ENCODE peak calls at places on chromosome 7, in ten cellular contexts. N is GM12878, D is GM23338, V is breast epithelium, T is transverse colon, H is sigmoid colon, K is esophagus muscularis mucosa, O is spleen, Z is stomach, C is Panc1. P is an unnamed sample.

GRCh38 chr7:97971120-97971989 is 18.6 kb downstream of the OCM2 start:
- DNase-seq in T (peak; percentile 16), O (no peak), N (peak; percentile 19), C (no peak), K (no peak), H (no peak), D (peak; percentile 42), V (no peak), Z (no peak), P (peak; percentile 44)

GRCh38 chr7:4765776-4766490 is 9.5 kb upstream of the AP5Z1 start:
- DNase-seq in H (no peak), D (peak; percentile 69), C (no peak), K (no peak), V (no peak), Z (no peak), N (no peak), T (no peak), O (no peak), P (no peak)

GRCh38 chr7:101410743-101411476 is 48.2 kb downstream of the COL26A1 start:
- DNase-seq in K (no peak), C (no peak), H (no peak), T (peak; percentile 19), D (no peak), Z (peak; percentile 41), N (no peak), O (no peak), V (no peak), P (no peak)

GRCh38 chr7:41201021-41201420 is 501.9 kb downstream of the INHBA start:
- DNase-seq in C (no peak), H (no peak), V (no peak), N (no peak), T (no peak), O (no peak), Z (no peak), D (no peak), K (no peak), P (no peak)

GRCh38 chr7:147861945-147862344 is 728.6 kb upstream of the C7orf33 start:
- DNase-seq in T (no peak), K (no peak), N (no peak), O (no peak), C (no peak), H (no peak), Z (no peak), D (no peak), V (no peak), P (no peak)

GRCh38 chr7:73742338-73742752 is 3.7 kb upstream of the ABHD11 start:
- DNase-seq in V (peak; percentile 57), D (peak; percentile 95), O (no peak), T (no peak), N (no peak), Z (no peak), C (no peak), H (no peak), K (no peak), P (no peak)

GRCh38 chr7:45881759-45882464 is 6.4 kb upstream of the IGFBP1 start:
- DNase-seq in O (no peak), N (no peak), C (peak; percentile 79), H (no peak), K (peak; percentile 55), D (no peak), V (no peak), T (no peak), Z (no peak), P (no peak)

GRCh38 chr7:104845541-104845940 is 168.5 kb upstream of the KMT2E start:
- DNase-seq in T (no peak), D (no peak), H (no peak), N (no peak), V (no peak), K (peak; percentile 62), Z (no peak), C (no peak), O (no peak), P (no peak)

GRCh38 chr7:132469264-132469663 is 107.0 kb downstream of the PLXNA4 start:
- DNase-seq in H (no peak), V (no peak), K (no peak), C (no peak), N (no peak), O (no peak), D (no peak), T (no peak), Z (no peak), P (no peak)

GRCh38 chr7:73517241-73517995 is 4.7 kb downstream of the BAZ1B start:
- DNase-seq in N (no peak), Z (no peak), O (peak; percentile 13), D (no peak), C (no peak), H (no peak), V (no peak), T (peak; percentile 1), K (no peak), P (no peak)

GRCh38 chr7:23062452-23062851 is 43.1 kb upstream of the KLHL7 start:
- DNase-seq in O (no peak), T (no peak), D (no peak), K (no peak), V (peak; percentile 72), Z (no peak), C (no peak), H (no peak), N (no peak), P (peak; percentile 64)

GRCh38 chr7:21565614-21566013 is 22.8 kb downstream of the DNAH11 start:
- DNase-seq in H (no peak), T (no peak), D (no peak), Z (no peak), V (no peak), C (no peak), K (no peak), O (no peak), N (no peak), P (no peak)

GRCh38 chr7:117472335-117472734 is 7.5 kb upstream of the CFTR start:
- DNase-seq in O (no peak), V (no peak), H (no peak), Z (no peak), T (no peak), K (no peak), C (no peak), D (no peak), N (no peak), P (no peak)

GRCh38 chr7:120725376-120726039 is 132.4 kb downstream of the TSPAN12 start:
- DNase-seq in T (no peak), O (no peak), Z (no peak), N (no peak), H (no peak), K (no peak), C (no peak), V (no peak), D (peak; percentile 82), P (no peak)

GRCh38 chr7:100171087-100171681 is 2.8 kb upstream of the GAL3ST4 start:
- DNase-seq in K (no peak), O (peak; percentile 85), C (no peak), N (no peak), Z (no peak), V (no peak), D (peak; percentile 86), T (peak; percentile 42), H (no peak), P (no peak)

GRCh38 chr7:123367508-123368122 is 166.8 kb downstream of the IQUB start:
- DNase-seq in N (peak; percentile 15), D (peak; percentile 71), O (no peak), V (no peak), C (peak; percentile 20), Z (no peak), K (no peak), H (no peak), T (no peak), P (peak; percentile 28)

GRCh38 chr7:101635484-101635883 is 6.4 kb upstream of the MYL10 start:
- DNase-seq in H (no peak), C (no peak), Z (no peak), T (no peak), N (no peak), D (no peak), K (no peak), V (no peak), O (peak; percentile 43), P (no peak)

GRCh38 chr7:143003393-143004051 is 23.4 kb downstream of the OR9A2 start:
- DNase-seq in H (no peak), D (peak; percentile 65), N (peak; percentile 9), C (peak; percentile 24), Z (no peak), K (no peak), T (no peak), V (no peak), O (no peak), P (peak; percentile 47)

GRCh38 chr7:64498270-64498669 is 64.6 kb downstream of the ZNF680 start:
- DNase-seq in H (no peak), K (no peak), C (no peak), O (no peak), V (no peak), Z (no peak), T (no peak), D (no peak), N (no peak), P (no peak)

GRCh38 chr7:112452102-112452888 is 2.0 kb downstream of the IFRD1 start:
- DNase-seq in N (no peak), H (peak; percentile 88), C (peak; percentile 27), D (peak; percentile 50), T (peak; percentile 29), V (peak; percentile 66), O (no peak), Z (peak; percentile 28), K (no peak), P (peak; percentile 32)
- TF ChIP-seq POLR2AphosphoS5 in N (peak; percentile 49), H (peak; percentile 63), C (no peak), D (no peak), T (peak; percentile 52), V (peak; percentile 40), O (no peak), Z (peak; percentile 3), K (peak; percentile 68), P (no peak)

GRCh38 chr7:16086743-16087142 is 334.6 kb downstream of the CRPPA start:
- DNase-seq in V (no peak), K (no peak), D (no peak), H (no peak), C (no peak), O (no peak), T (no peak), N (no peak), Z (no peak), P (no peak)
- TF ChIP-seq POLR2AphosphoS5 in V (no peak), K (no peak), D (no peak), H (no peak), C (no peak), O (no peak), T (no peak), N (no peak), Z (no peak), P (no peak)

DNA sequence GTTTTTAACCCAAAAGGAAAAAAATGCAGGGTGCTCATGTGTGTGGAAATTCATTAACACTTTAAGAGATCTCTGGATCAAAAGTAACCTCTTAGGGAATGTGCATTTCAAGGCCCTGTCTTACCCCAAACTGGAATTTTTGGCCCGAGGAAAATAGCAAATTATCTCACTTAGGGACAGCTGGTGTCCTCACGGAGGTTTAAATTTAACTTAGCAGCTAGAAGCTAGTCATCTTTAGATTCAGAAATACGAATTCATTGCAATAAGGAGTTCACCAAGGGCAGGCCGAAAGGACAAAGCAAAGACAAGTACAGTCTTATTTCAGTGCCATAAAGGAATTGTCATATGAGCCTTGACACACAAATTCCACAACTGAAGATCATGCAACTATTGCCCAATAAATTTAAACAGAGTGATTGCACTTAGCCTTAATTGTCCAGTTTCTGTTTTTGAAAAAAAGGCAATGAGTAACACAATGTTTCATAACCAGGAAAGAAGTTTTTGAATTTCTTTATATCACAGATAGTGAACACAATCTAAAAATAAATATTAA is 22.4 kb upstream of the SEMA3C start:
- DNase-seq in N (no peak), K (no peak), V (no peak), H (no peak), D (no peak), Z (no peak), C (peak; percentile 92), T (no peak), O (no peak), P (no peak)
- TF ChIP-seq POLR2AphosphoS5 in N (no peak), K (peak; percentile 66), V (no peak), H (peak; percentile 66), D (no peak), Z (peak; percentile 82), C (no peak), T (peak; percentile 74), O (no peak), P (no peak)

GRCh38 chr7:130463553-130464434 is 23.0 kb upstream of the CEP41 start:
- DNase-seq in K (no peak), C (no peak), V (no peak), H (no peak), D (no peak), Z (no peak), O (no peak), N (no peak), T (no peak), P (no peak)
- TF ChIP-seq POLR2AphosphoS5 in K (no peak), C (no peak), V (no peak), H (no peak), D (no peak), Z (no peak), O (no peak), N (no peak), T (no peak), P (no peak)